ENCODE peak calls at places on chromosomes 12 and 14, in five cellular contexts. One of them, this sample, is unnamed.
A peak's percentile ranks its signal among the peaks of the same experiment; 100 is the strongest.

GRCh38 chr12:5138845-5139244 is 95.2 kb downstream of the KCNA5 start:
- DNase-seq in AML-193: no peak
- DNase-seq in HuH-7.5: no peak
- DNase-seq in RKO: no peak
- DNase-seq in stimulated activated CD8-positive, alpha-beta memory T cell treated with anti-CD3 and anti-CD28 coated beads, Interleukin-15, amount 100 ng/mL, for 1 hour: no peak
- DNase-seq in this sample: no peak

GRCh38 chr14:55129086-55129427 is at the start of gene LGALS3:
- DNase-seq in stimulated activated CD8-positive, alpha-beta memory T cell treated with anti-CD3 and anti-CD28 coated beads, Interleukin-15, amount 100 ng/mL, for 1 hour: no peak
- DNase-seq in HuH-7.5: peak; percentile 79
- DNase-seq in AML-193: no peak
- DNase-seq in RKO: peak; percentile 45
- DNase-seq in this sample: peak; percentile 83

GRCh38 chr14:69287096-69287991 is 27.4 kb downstream of the GALNT16 start:
- DNase-seq in HuH-7.5: no peak
- DNase-seq in stimulated activated CD8-positive, alpha-beta memory T cell treated with anti-CD3 and anti-CD28 coated beads, Interleukin-15, amount 100 ng/mL, for 1 hour: no peak
- DNase-seq in AML-193: no peak
- DNase-seq in RKO: no peak
- DNase-seq in this sample: peak; percentile 45

GRCh38 chr12:6469609-6470374 is 685 bp downstream of the VAMP1 start:
- DNase-seq in stimulated activated CD8-positive, alpha-beta memory T cell treated with anti-CD3 and anti-CD28 coated beads, Interleukin-15, amount 100 ng/mL, for 1 hour: no peak
- DNase-seq in AML-193: no peak
- DNase-seq in HuH-7.5: no peak
- DNase-seq in RKO: peak; percentile 15
- DNase-seq in this sample: no peak

GRCh38 chr12:115416869-115417268 is 732.9 kb upstream of the TBX3 start:
- DNase-seq in stimulated activated CD8-positive, alpha-beta memory T cell treated with anti-CD3 and anti-CD28 coated beads, Interleukin-15, amount 100 ng/mL, for 1 hour: no peak
- DNase-seq in RKO: no peak
- DNase-seq in HuH-7.5: no peak
- DNase-seq in AML-193: no peak
- DNase-seq in this sample: no peak

GRCh38 chr14:100081997-100082625 is 16.9 kb downstream of the EVL start:
- DNase-seq in stimulated activated CD8-positive, alpha-beta memory T cell treated with anti-CD3 and anti-CD28 coated beads, Interleukin-15, amount 100 ng/mL, for 1 hour: no peak
- DNase-seq in AML-193: no peak
- DNase-seq in RKO: no peak
- DNase-seq in HuH-7.5: no peak
- DNase-seq in this sample: no peak

GRCh38 chr12:9404469-9405260 is 196.5 kb upstream of the PZP start:
- DNase-seq in stimulated activated CD8-positive, alpha-beta memory T cell treated with anti-CD3 and anti-CD28 coated beads, Interleukin-15, amount 100 ng/mL, for 1 hour: no peak
- DNase-seq in AML-193: no peak
- DNase-seq in RKO: no peak
- DNase-seq in HuH-7.5: no peak
- DNase-seq in this sample: no peak

GRCh38 chr12:71354871-71355270 is 84.7 kb upstream of the LGR5 start:
- DNase-seq in AML-193: no peak
- DNase-seq in RKO: no peak
- DNase-seq in HuH-7.5: no peak
- DNase-seq in stimulated activated CD8-positive, alpha-beta memory T cell treated with anti-CD3 and anti-CD28 coated beads, Interleukin-15, amount 100 ng/mL, for 1 hour: no peak
- DNase-seq in this sample: no peak

GRCh38 chr12:121637231-121637914 is 11.0 kb downstream of the ORAI1 start:
- DNase-seq in stimulated activated CD8-positive, alpha-beta memory T cell treated with anti-CD3 and anti-CD28 coated beads, Interleukin-15, amount 100 ng/mL, for 1 hour: no peak
- DNase-seq in AML-193: no peak
- DNase-seq in HuH-7.5: no peak
- DNase-seq in RKO: no peak
- DNase-seq in this sample: peak; percentile 68

GRCh38 chr12:127539499-127539898 is 727.5 kb upstream of the TMEM132C start:
- DNase-seq in AML-193: no peak
- DNase-seq in RKO: no peak
- DNase-seq in stimulated activated CD8-positive, alpha-beta memory T cell treated with anti-CD3 and anti-CD28 coated beads, Interleukin-15, amount 100 ng/mL, for 1 hour: no peak
- DNase-seq in HuH-7.5: no peak
- DNase-seq in this sample: no peak

GRCh38 chr12:89636054-89636775 is 72.4 kb downstream of the ATP2B1 start:
- DNase-seq in RKO: no peak
- DNase-seq in AML-193: no peak
- DNase-seq in stimulated activated CD8-positive, alpha-beta memory T cell treated with anti-CD3 and anti-CD28 coated beads, Interleukin-15, amount 100 ng/mL, for 1 hour: no peak
- DNase-seq in HuH-7.5: no peak
- DNase-seq in this sample: no peak

GRCh38 chr14:80996049-80996901 is 40.9 kb downstream of the TSHR start:
- DNase-seq in RKO: peak; percentile 92
- DNase-seq in AML-193: peak; percentile 82
- DNase-seq in HuH-7.5: peak; percentile 44
- DNase-seq in stimulated activated CD8-positive, alpha-beta memory T cell treated with anti-CD3 and anti-CD28 coated beads, Interleukin-15, amount 100 ng/mL, for 1 hour: no peak
- DNase-seq in this sample: peak; percentile 67

GRCh38 chr12:84056-84455 is 17.5 kb downstream of the IQSEC3 start:
- DNase-seq in stimulated activated CD8-positive, alpha-beta memory T cell treated with anti-CD3 and anti-CD28 coated beads, Interleukin-15, amount 100 ng/mL, for 1 hour: no peak
- DNase-seq in RKO: no peak
- DNase-seq in HuH-7.5: no peak
- DNase-seq in AML-193: no peak
- DNase-seq in this sample: no peak

GRCh38 chr14:86405250-86405649 is 875.3 kb downstream of the FLRT2 start:
- DNase-seq in stimulated activated CD8-positive, alpha-beta memory T cell treated with anti-CD3 and anti-CD28 coated beads, Interleukin-15, amount 100 ng/mL, for 1 hour: no peak
- DNase-seq in HuH-7.5: no peak
- DNase-seq in AML-193: no peak
- DNase-seq in RKO: no peak
- DNase-seq in this sample: no peak

GRCh38 chr12:5200276-5201087 is 156.8 kb downstream of the KCNA5 start:
- DNase-seq in RKO: no peak
- DNase-seq in stimulated activated CD8-positive, alpha-beta memory T cell treated with anti-CD3 and anti-CD28 coated beads, Interleukin-15, amount 100 ng/mL, for 1 hour: no peak
- DNase-seq in HuH-7.5: peak; percentile 60
- DNase-seq in AML-193: peak; percentile 14
- DNase-seq in this sample: peak; percentile 4

GRCh38 chr14:65168840-65169239 is 66.5 kb upstream of the MAX start:
- DNase-seq in stimulated activated CD8-positive, alpha-beta memory T cell treated with anti-CD3 and anti-CD28 coated beads, Interleukin-15, amount 100 ng/mL, for 1 hour: no peak
- DNase-seq in HuH-7.5: no peak
- DNase-seq in RKO: peak; percentile 40
- DNase-seq in AML-193: no peak
- DNase-seq in this sample: peak; percentile 36

GRCh38 chr12:55687746-55688145 is 20.0 kb downstream of the ITGA7 start:
- DNase-seq in AML-193: no peak
- DNase-seq in stimulated activated CD8-positive, alpha-beta memory T cell treated with anti-CD3 and anti-CD28 coated beads, Interleukin-15, amount 100 ng/mL, for 1 hour: no peak
- DNase-seq in HuH-7.5: no peak
- DNase-seq in RKO: no peak
- DNase-seq in this sample: no peak

GRCh38 chr12:122081108-122081696 is 2.6 kb downstream of the MLXIP start:
- DNase-seq in RKO: peak; percentile 64
- DNase-seq in AML-193: no peak
- DNase-seq in HuH-7.5: no peak
- DNase-seq in stimulated activated CD8-positive, alpha-beta memory T cell treated with anti-CD3 and anti-CD28 coated beads, Interleukin-15, amount 100 ng/mL, for 1 hour: no peak
- DNase-seq in this sample: no peak

GRCh38 chr12:63844391-63845341 is at the start of gene SRGAP1:
- DNase-seq in RKO: peak; percentile 59
- DNase-seq in HuH-7.5: peak; percentile 39
- DNase-seq in AML-193: peak; percentile 29
- DNase-seq in stimulated activated CD8-positive, alpha-beta memory T cell treated with anti-CD3 and anti-CD28 coated beads, Interleukin-15, amount 100 ng/mL, for 1 hour: no peak
- DNase-seq in this sample: peak; percentile 75

GRCh38 chr14:101371691-101372493 is 189.4 kb upstream of the DIO3 start:
- DNase-seq in RKO: no peak
- DNase-seq in AML-193: no peak
- DNase-seq in stimulated activated CD8-positive, alpha-beta memory T cell treated with anti-CD3 and anti-CD28 coated beads, Interleukin-15, amount 100 ng/mL, for 1 hour: no peak
- DNase-seq in HuH-7.5: no peak
- DNase-seq in this sample: no peak

GRCh38 chr12:130954544-130954831 is 781 bp downstream of the ADGRD1 start:
- DNase-seq in RKO: no peak
- DNase-seq in stimulated activated CD8-positive, alpha-beta memory T cell treated with anti-CD3 and anti-CD28 coated beads, Interleukin-15, amount 100 ng/mL, for 1 hour: no peak
- DNase-seq in AML-193: no peak
- DNase-seq in HuH-7.5: no peak
- DNase-seq in this sample: peak; percentile 28

GRCh38 chr12:114981036-114981435 is 297.1 kb upstream of the TBX3 start:
- DNase-seq in stimulated activated CD8-positive, alpha-beta memory T cell treated with anti-CD3 and anti-CD28 coated beads, Interleukin-15, amount 100 ng/mL, for 1 hour: no peak
- DNase-seq in HuH-7.5: no peak
- DNase-seq in RKO: no peak
- DNase-seq in AML-193: no peak
- DNase-seq in this sample: no peak

GRCh38 chr14:96965885-96966595 is 168.9 kb downstream of the VRK1 start:
- DNase-seq in stimulated activated CD8-positive, alpha-beta memory T cell treated with anti-CD3 and anti-CD28 coated beads, Interleukin-15, amount 100 ng/mL, for 1 hour: no peak
- DNase-seq in RKO: no peak
- DNase-seq in HuH-7.5: no peak
- DNase-seq in AML-193: no peak
- DNase-seq in this sample: no peak

GRCh38 chr12:64091186-64091585 is 130.9 kb downstream of the KICS2 start:
- DNase-seq in RKO: no peak
- DNase-seq in stimulated activated CD8-positive, alpha-beta memory T cell treated with anti-CD3 and anti-CD28 coated beads, Interleukin-15, amount 100 ng/mL, for 1 hour: no peak
- DNase-seq in AML-193: no peak
- DNase-seq in HuH-7.5: no peak
- DNase-seq in this sample: no peak

GRCh38 chr14:48925184-48925583 is 661.0 kb downstream of the RPS29 start:
- DNase-seq in HuH-7.5: no peak
- DNase-seq in AML-193: no peak
- DNase-seq in stimulated activated CD8-positive, alpha-beta memory T cell treated with anti-CD3 and anti-CD28 coated beads, Interleukin-15, amount 100 ng/mL, for 1 hour: no peak
- DNase-seq in RKO: no peak
- DNase-seq in this sample: no peak

GRCh38 chr14:100147181-100147631 is 12.2 kb downstream of the DEGS2 start:
- DNase-seq in stimulated activated CD8-positive, alpha-beta memory T cell treated with anti-CD3 and anti-CD28 coated beads, Interleukin-15, amount 100 ng/mL, for 1 hour: peak; percentile 39
- DNase-seq in RKO: no peak
- DNase-seq in HuH-7.5: no peak
- DNase-seq in AML-193: no peak
- DNase-seq in this sample: no peak

GRCh38 chr14:45201908-45202307 is 51.1 kb downstream of the MIS18BP1 start:
- DNase-seq in stimulated activated CD8-positive, alpha-beta memory T cell treated with anti-CD3 and anti-CD28 coated beads, Interleukin-15, amount 100 ng/mL, for 1 hour: no peak
- DNase-seq in AML-193: peak; percentile 11
- DNase-seq in HuH-7.5: peak; percentile 7
- DNase-seq in RKO: peak; percentile 38
- DNase-seq in this sample: peak; percentile 55

GRCh38 chr12:113955109-113955970 is 10.8 kb downstream of the RBM19 start:
- DNase-seq in AML-193: no peak
- DNase-seq in stimulated activated CD8-positive, alpha-beta memory T cell treated with anti-CD3 and anti-CD28 coated beads, Interleukin-15, amount 100 ng/mL, for 1 hour: no peak
- DNase-seq in RKO: peak; percentile 56
- DNase-seq in HuH-7.5: peak; percentile 53
- DNase-seq in this sample: peak; percentile 71

GRCh38 chr14:90489916-90490726 is 93.3 kb downstream of the CALM1 start:
- DNase-seq in RKO: no peak
- DNase-seq in HuH-7.5: no peak
- DNase-seq in stimulated activated CD8-positive, alpha-beta memory T cell treated with anti-CD3 and anti-CD28 coated beads, Interleukin-15, amount 100 ng/mL, for 1 hour: no peak
- DNase-seq in AML-193: no peak
- DNase-seq in this sample: no peak

GRCh38 chr12:117228239-117228638 is 38.0 kb upstream of the FBXO21 start:
- DNase-seq in HuH-7.5: no peak
- DNase-seq in RKO: peak; percentile 61
- DNase-seq in stimulated activated CD8-positive, alpha-beta memory T cell treated with anti-CD3 and anti-CD28 coated beads, Interleukin-15, amount 100 ng/mL, for 1 hour: no peak
- DNase-seq in AML-193: no peak
- DNase-seq in this sample: no peak

GRCh38 chr12:89280833-89281533 is 71.3 kb downstream of the DUSP6 start:
- DNase-seq in RKO: no peak
- DNase-seq in stimulated activated CD8-positive, alpha-beta memory T cell treated with anti-CD3 and anti-CD28 coated beads, Interleukin-15, amount 100 ng/mL, for 1 hour: no peak
- DNase-seq in AML-193: peak; percentile 81
- DNase-seq in HuH-7.5: no peak
- DNase-seq in this sample: no peak

GRCh38 chr14:77985235-77985634 is 184.9 kb upstream of the NRXN3 start:
- DNase-seq in HuH-7.5: no peak
- DNase-seq in stimulated activated CD8-positive, alpha-beta memory T cell treated with anti-CD3 and anti-CD28 coated beads, Interleukin-15, amount 100 ng/mL, for 1 hour: no peak
- DNase-seq in RKO: no peak
- DNase-seq in AML-193: no peak
- DNase-seq in this sample: no peak

GRCh38 chr12:77648716-77649115 is 182.0 kb upstream of the NAV3 start:
- DNase-seq in RKO: no peak
- DNase-seq in stimulated activated CD8-positive, alpha-beta memory T cell treated with anti-CD3 and anti-CD28 coated beads, Interleukin-15, amount 100 ng/mL, for 1 hour: no peak
- DNase-seq in AML-193: no peak
- DNase-seq in HuH-7.5: no peak
- DNase-seq in this sample: no peak

GRCh38 chr14:32432813-32433538 is 103.9 kb downstream of the AKAP6 start:
- DNase-seq in HuH-7.5: no peak
- DNase-seq in stimulated activated CD8-positive, alpha-beta memory T cell treated with anti-CD3 and anti-CD28 coated beads, Interleukin-15, amount 100 ng/mL, for 1 hour: no peak
- DNase-seq in AML-193: no peak
- DNase-seq in RKO: no peak
- DNase-seq in this sample: no peak

GRCh38 chr14:89728964-89729363 is 225.6 kb downstream of the EFCAB11 start:
- DNase-seq in RKO: no peak
- DNase-seq in stimulated activated CD8-positive, alpha-beta memory T cell treated with anti-CD3 and anti-CD28 coated beads, Interleukin-15, amount 100 ng/mL, for 1 hour: no peak
- DNase-seq in AML-193: no peak
- DNase-seq in HuH-7.5: no peak
- DNase-seq in this sample: no peak

GRCh38 chr12:9103050-9103854 is 12.5 kb downstream of the A2M start:
- DNase-seq in RKO: no peak
- DNase-seq in AML-193: no peak
- DNase-seq in stimulated activated CD8-positive, alpha-beta memory T cell treated with anti-CD3 and anti-CD28 coated beads, Interleukin-15, amount 100 ng/mL, for 1 hour: no peak
- DNase-seq in HuH-7.5: no peak
- DNase-seq in this sample: no peak

GRCh38 chr14:21264025-21264801 is 5.0 kb downstream of the HNRNPC start:
- DNase-seq in stimulated activated CD8-positive, alpha-beta memory T cell treated with anti-CD3 and anti-CD28 coated beads, Interleukin-15, amount 100 ng/mL, for 1 hour: no peak
- DNase-seq in HuH-7.5: no peak
- DNase-seq in AML-193: peak; percentile 21
- DNase-seq in RKO: peak; percentile 91
- DNase-seq in this sample: no peak

GRCh38 chr12:95006206-95006605 is 2.7 kb upstream of the NDUFA12 start:
- DNase-seq in HuH-7.5: no peak
- DNase-seq in AML-193: no peak
- DNase-seq in stimulated activated CD8-positive, alpha-beta memory T cell treated with anti-CD3 and anti-CD28 coated beads, Interleukin-15, amount 100 ng/mL, for 1 hour: no peak
- DNase-seq in RKO: no peak
- DNase-seq in this sample: no peak

GRCh38 chr12:89933911-89934310 is 225.3 kb upstream of the ATP2B1 start:
- DNase-seq in stimulated activated CD8-positive, alpha-beta memory T cell treated with anti-CD3 and anti-CD28 coated beads, Interleukin-15, amount 100 ng/mL, for 1 hour: no peak
- DNase-seq in AML-193: no peak
- DNase-seq in HuH-7.5: no peak
- DNase-seq in RKO: no peak
- DNase-seq in this sample: no peak